ENCODE peak calls at places on chromosomes 12 and 14, in ten cellular contexts. One of them, this sample, is unnamed. For H3K9me3, the result is how much of the 10 kb centered on the place peaks cover.

GRCh38 chr14:71527807-71528206 is 404.4 kb upstream of the RGS6 start:
- DNase-seq in PC-9: no peak
- DNase-seq in PC-3: no peak
- DNase-seq in upper lobe of right lung: no peak
- DNase-seq in cardiac muscle cell: no peak
- DNase-seq in iPS DF 6.9: no peak
- DNase-seq in IMR-90: no peak
- DNase-seq in pancreas: no peak
- DNase-seq in left ventricle myocardium inferior: no peak
- DNase-seq in ascending aorta: no peak
- DNase-seq in this sample: no peak

GRCh38 chr12:46664771-46665287 is 161.0 kb downstream of the SLC38A4 start:
- DNase-seq in IMR-90: peak
- DNase-seq in PC-3: peak
- DNase-seq in upper lobe of right lung: no peak
- DNase-seq in pancreas: no peak
- DNase-seq in cardiac muscle cell: no peak
- DNase-seq in PC-9: peak
- DNase-seq in ascending aorta: no peak
- DNase-seq in left ventricle myocardium inferior: no peak
- DNase-seq in iPS DF 6.9: no peak
- DNase-seq in this sample: peak

GRCh38 chr14:55977346-55977745 is 140.9 kb upstream of the PELI2 start:
- DNase-seq in IMR-90: no peak
- DNase-seq in cardiac muscle cell: no peak
- DNase-seq in PC-9: no peak
- DNase-seq in pancreas: no peak
- DNase-seq in iPS DF 6.9: no peak
- DNase-seq in upper lobe of right lung: no peak
- DNase-seq in PC-3: no peak
- DNase-seq in ascending aorta: no peak
- DNase-seq in left ventricle myocardium inferior: no peak
- DNase-seq in this sample: no peak

GRCh38 chr12:48199784-48200198 is 3.3 kb downstream of the OR10AD1 start:
- DNase-seq in upper lobe of right lung: no peak
- DNase-seq in iPS DF 6.9: no peak
- DNase-seq in IMR-90: peak
- DNase-seq in cardiac muscle cell: no peak
- DNase-seq in pancreas: no peak
- DNase-seq in PC-9: peak
- DNase-seq in PC-3: peak
- DNase-seq in ascending aorta: no peak
- DNase-seq in left ventricle myocardium inferior: no peak
- DNase-seq in this sample: no peak

GRCh38 chr12:53430116-53430515 is 6.5 kb downstream of the AMHR2 start:
- DNase-seq in IMR-90: no peak
- DNase-seq in pancreas: no peak
- DNase-seq in ascending aorta: no peak
- DNase-seq in PC-3: no peak
- DNase-seq in cardiac muscle cell: no peak
- DNase-seq in upper lobe of right lung: no peak
- DNase-seq in PC-9: no peak
- DNase-seq in left ventricle myocardium inferior: no peak
- DNase-seq in iPS DF 6.9: no peak
- DNase-seq in this sample: no peak

GRCh38 chr12:31526158-31526546 is 64.8 kb downstream of the DENND5B start:
- DNase-seq in PC-3: peak
- DNase-seq in IMR-90: no peak
- DNase-seq in upper lobe of right lung: no peak
- DNase-seq in ascending aorta: no peak
- DNase-seq in iPS DF 6.9: no peak
- DNase-seq in pancreas: no peak
- DNase-seq in left ventricle myocardium inferior: no peak
- DNase-seq in PC-9: no peak
- DNase-seq in cardiac muscle cell: no peak
- DNase-seq in this sample: no peak

GRCh38 chr14:76922599-76922998 is 96.4 kb downstream of the LRRC74A start:
- DNase-seq in ascending aorta: no peak
- DNase-seq in PC-9: no peak
- DNase-seq in IMR-90: peak
- DNase-seq in upper lobe of right lung: no peak
- DNase-seq in cardiac muscle cell: no peak
- DNase-seq in left ventricle myocardium inferior: no peak
- DNase-seq in PC-3: no peak
- DNase-seq in iPS DF 6.9: no peak
- DNase-seq in pancreas: no peak
- DNase-seq in this sample: no peak

GRCh38 chr14:35687335-35687939 is 121.7 kb downstream of the RALGAPA1 start:
- DNase-seq in pancreas: no peak
- DNase-seq in ascending aorta: no peak
- DNase-seq in upper lobe of right lung: no peak
- DNase-seq in IMR-90: peak
- DNase-seq in iPS DF 6.9: peak
- DNase-seq in cardiac muscle cell: peak
- DNase-seq in left ventricle myocardium inferior: no peak
- DNase-seq in PC-9: no peak
- DNase-seq in PC-3: peak
- DNase-seq in this sample: peak

GRCh38 chr12:4265280-4265679 is 8.3 kb upstream of the CCND2 start:
- DNase-seq in PC-9: no peak
- DNase-seq in IMR-90: no peak
- DNase-seq in cardiac muscle cell: no peak
- DNase-seq in iPS DF 6.9: no peak
- DNase-seq in PC-3: no peak
- DNase-seq in pancreas: no peak
- DNase-seq in ascending aorta: no peak
- DNase-seq in left ventricle myocardium inferior: no peak
- DNase-seq in upper lobe of right lung: no peak
- DNase-seq in this sample: no peak

GRCh38 chr14:59159169-59159568 is 29.3 kb upstream of the DAAM1 start:
- DNase-seq in PC-9: no peak
- DNase-seq in pancreas: no peak
- DNase-seq in upper lobe of right lung: no peak
- DNase-seq in IMR-90: peak
- DNase-seq in ascending aorta: no peak
- DNase-seq in cardiac muscle cell: no peak
- DNase-seq in PC-3: no peak
- DNase-seq in left ventricle myocardium inferior: no peak
- DNase-seq in iPS DF 6.9: no peak
- DNase-seq in this sample: peak

GRCh38 chr14:64636208-64636979 is 67.8 kb upstream of the PLEKHG3 start:
- DNase-seq in cardiac muscle cell: peak
- DNase-seq in PC-9: no peak
- DNase-seq in pancreas: no peak
- DNase-seq in IMR-90: peak
- DNase-seq in iPS DF 6.9: peak
- DNase-seq in left ventricle myocardium inferior: peak
- DNase-seq in PC-3: peak
- DNase-seq in ascending aorta: peak
- DNase-seq in upper lobe of right lung: peak
- DNase-seq in this sample: peak

GRCh38 chr12:61272441-61272840 is 987.8 kb upstream of the USP15 start:
- DNase-seq in PC-9: no peak
- DNase-seq in pancreas: no peak
- DNase-seq in ascending aorta: no peak
- DNase-seq in left ventricle myocardium inferior: no peak
- DNase-seq in PC-3: peak
- DNase-seq in cardiac muscle cell: no peak
- DNase-seq in iPS DF 6.9: no peak
- DNase-seq in upper lobe of right lung: no peak
- DNase-seq in IMR-90: no peak
- DNase-seq in this sample: no peak

GRCh38 chr12:47964102-47964723 is 817 bp downstream of the TMEM106C start:
- DNase-seq in ascending aorta: peak
- DNase-seq in pancreas: no peak
- DNase-seq in iPS DF 6.9: no peak
- DNase-seq in left ventricle myocardium inferior: no peak
- DNase-seq in cardiac muscle cell: no peak
- DNase-seq in IMR-90: no peak
- DNase-seq in PC-9: no peak
- DNase-seq in PC-3: peak
- DNase-seq in upper lobe of right lung: no peak
- DNase-seq in this sample: no peak

GRCh38 chr14:95039259-95039992 is 117.9 kb downstream of the DICER1 start:
- DNase-seq in pancreas: peak
- DNase-seq in iPS DF 6.9: no peak
- DNase-seq in cardiac muscle cell: no peak
- DNase-seq in ascending aorta: no peak
- DNase-seq in IMR-90: no peak
- DNase-seq in upper lobe of right lung: peak
- DNase-seq in PC-9: no peak
- DNase-seq in PC-3: no peak
- DNase-seq in left ventricle myocardium inferior: no peak
- DNase-seq in this sample: no peak

GRCh38 chr14:95038521-95039250 is 118.6 kb downstream of the DICER1 start:
- DNase-seq in left ventricle myocardium inferior: no peak
- DNase-seq in ascending aorta: no peak
- DNase-seq in IMR-90: no peak
- DNase-seq in upper lobe of right lung: peak
- DNase-seq in pancreas: peak
- DNase-seq in PC-9: no peak
- DNase-seq in cardiac muscle cell: no peak
- DNase-seq in iPS DF 6.9: no peak
- DNase-seq in PC-3: no peak
- DNase-seq in this sample: no peak

GRCh38 chr14:95037273-95037672 is 120.1 kb downstream of the DICER1 start:
- DNase-seq in ascending aorta: peak
- DNase-seq in iPS DF 6.9: no peak
- DNase-seq in cardiac muscle cell: no peak
- DNase-seq in PC-3: no peak
- DNase-seq in PC-9: no peak
- DNase-seq in IMR-90: no peak
- DNase-seq in left ventricle myocardium inferior: no peak
- DNase-seq in pancreas: peak
- DNase-seq in upper lobe of right lung: peak
- DNase-seq in this sample: no peak

GRCh38 chr14:95034806-95035205 is 122.5 kb downstream of the DICER1 start:
- DNase-seq in PC-3: no peak
- DNase-seq in ascending aorta: no peak
- DNase-seq in cardiac muscle cell: no peak
- DNase-seq in IMR-90: no peak
- DNase-seq in pancreas: peak
- DNase-seq in upper lobe of right lung: peak
- DNase-seq in PC-9: no peak
- DNase-seq in left ventricle myocardium inferior: no peak
- DNase-seq in iPS DF 6.9: no peak
- DNase-seq in this sample: no peak

GRCh38 chr14:95033851-95034622 is 123.3 kb downstream of the DICER1 start:
- DNase-seq in upper lobe of right lung: peak
- DNase-seq in left ventricle myocardium inferior: no peak
- DNase-seq in iPS DF 6.9: no peak
- DNase-seq in PC-3: no peak
- DNase-seq in IMR-90: no peak
- DNase-seq in ascending aorta: no peak
- DNase-seq in pancreas: peak
- DNase-seq in cardiac muscle cell: no peak
- DNase-seq in PC-9: no peak
- DNase-seq in this sample: no peak
- H3K27ac ChIP-seq in upper lobe of right lung: no peak
- H3K27ac ChIP-seq in left ventricle myocardium inferior: no peak
- H3K27ac ChIP-seq in iPS DF 6.9: no peak
- H3K27ac ChIP-seq in PC-3: no peak
- H3K27ac ChIP-seq in IMR-90: no peak
- H3K27ac ChIP-seq in ascending aorta: no peak
- H3K27ac ChIP-seq in pancreas: no peak
- H3K27ac ChIP-seq in cardiac muscle cell: no peak
- H3K27ac ChIP-seq in PC-9: no peak
- H3K27ac ChIP-seq in this sample: no peak

GRCh38 chr14:26703967-26704366 is 106.1 kb upstream of the NOVA1 start:
- DNase-seq in upper lobe of right lung: no peak
- DNase-seq in pancreas: no peak
- DNase-seq in ascending aorta: no peak
- DNase-seq in iPS DF 6.9: no peak
- DNase-seq in IMR-90: no peak
- DNase-seq in cardiac muscle cell: no peak
- DNase-seq in PC-9: no peak
- DNase-seq in left ventricle myocardium inferior: no peak
- DNase-seq in PC-3: no peak
- DNase-seq in this sample: no peak
- H3K9me3 ChIP-seq in upper lobe of right lung: under half
- H3K9me3 ChIP-seq in pancreas: under half
- H3K9me3 ChIP-seq in ascending aorta: under half
- H3K9me3 ChIP-seq in iPS DF 6.9: under half
- H3K9me3 ChIP-seq in IMR-90: under half
- H3K9me3 ChIP-seq in cardiac muscle cell: under half
- H3K9me3 ChIP-seq in PC-9: under half
- H3K9me3 ChIP-seq in left ventricle myocardium inferior: under half
- H3K9me3 ChIP-seq in PC-3: under half
- H3K9me3 ChIP-seq in this sample: under half

GRCh38 chr12:49973361-49973830 is 649 bp downstream of the AQP6 start:
- DNase-seq in upper lobe of right lung: peak
- DNase-seq in pancreas: no peak
- DNase-seq in cardiac muscle cell: no peak
- DNase-seq in PC-9: no peak
- DNase-seq in IMR-90: no peak
- DNase-seq in ascending aorta: no peak
- DNase-seq in left ventricle myocardium inferior: no peak
- DNase-seq in iPS DF 6.9: no peak
- DNase-seq in PC-3: no peak
- DNase-seq in this sample: no peak

GRCh38 chr12:49974677-49975369 is 2.1 kb downstream of the AQP6 start:
- DNase-seq in left ventricle myocardium inferior: no peak
- DNase-seq in IMR-90: no peak
- DNase-seq in ascending aorta: no peak
- DNase-seq in cardiac muscle cell: no peak
- DNase-seq in pancreas: no peak
- DNase-seq in PC-9: no peak
- DNase-seq in PC-3: no peak
- DNase-seq in iPS DF 6.9: no peak
- DNase-seq in upper lobe of right lung: peak
- DNase-seq in this sample: no peak

GRCh38 chr12:49975370-49975761 is 2.6 kb downstream of the AQP6 start:
- DNase-seq in IMR-90: no peak
- DNase-seq in pancreas: no peak
- DNase-seq in PC-3: no peak
- DNase-seq in cardiac muscle cell: peak
- DNase-seq in iPS DF 6.9: no peak
- DNase-seq in upper lobe of right lung: peak
- DNase-seq in ascending aorta: no peak
- DNase-seq in PC-9: no peak
- DNase-seq in left ventricle myocardium inferior: no peak
- DNase-seq in this sample: no peak

GRCh38 chr12:49972641-49973360 is at the start of gene AQP6:
- DNase-seq in cardiac muscle cell: no peak
- DNase-seq in PC-3: no peak
- DNase-seq in PC-9: no peak
- DNase-seq in upper lobe of right lung: peak
- DNase-seq in pancreas: no peak
- DNase-seq in left ventricle myocardium inferior: no peak
- DNase-seq in IMR-90: no peak
- DNase-seq in iPS DF 6.9: no peak
- DNase-seq in ascending aorta: no peak
- DNase-seq in this sample: no peak

GRCh38 chr12:49974231-49974675 is 1.5 kb downstream of the AQP6 start:
- DNase-seq in PC-9: no peak
- DNase-seq in cardiac muscle cell: peak
- DNase-seq in PC-3: peak
- DNase-seq in IMR-90: peak
- DNase-seq in iPS DF 6.9: no peak
- DNase-seq in left ventricle myocardium inferior: peak
- DNase-seq in upper lobe of right lung: peak
- DNase-seq in ascending aorta: peak
- DNase-seq in pancreas: peak
- DNase-seq in this sample: peak
- H3K27ac ChIP-seq in PC-9: no peak
- H3K27ac ChIP-seq in cardiac muscle cell: no peak
- H3K27ac ChIP-seq in PC-3: no peak
- H3K27ac ChIP-seq in IMR-90: no peak
- H3K27ac ChIP-seq in iPS DF 6.9: no peak
- H3K27ac ChIP-seq in left ventricle myocardium inferior: no peak
- H3K27ac ChIP-seq in upper lobe of right lung: no peak
- H3K27ac ChIP-seq in ascending aorta: peak
- H3K27ac ChIP-seq in pancreas: no peak
- H3K27ac ChIP-seq in this sample: no peak

GRCh38 chr12:21328578-21328977 is 6.1 kb downstream of the SLCO1A2 start:
- DNase-seq in IMR-90: no peak
- DNase-seq in iPS DF 6.9: no peak
- DNase-seq in ascending aorta: no peak
- DNase-seq in upper lobe of right lung: no peak
- DNase-seq in PC-9: no peak
- DNase-seq in cardiac muscle cell: no peak
- DNase-seq in PC-3: no peak
- DNase-seq in pancreas: no peak
- DNase-seq in left ventricle myocardium inferior: no peak
- DNase-seq in this sample: no peak
- H3K9me3 ChIP-seq in IMR-90: under half
- H3K9me3 ChIP-seq in iPS DF 6.9: under half
- H3K9me3 ChIP-seq in ascending aorta: under half
- H3K9me3 ChIP-seq in upper lobe of right lung: under half
- H3K9me3 ChIP-seq in PC-9: under half
- H3K9me3 ChIP-seq in cardiac muscle cell: under half
- H3K9me3 ChIP-seq in PC-3: under half
- H3K9me3 ChIP-seq in pancreas: under half
- H3K9me3 ChIP-seq in left ventricle myocardium inferior: half or more
- H3K9me3 ChIP-seq in this sample: under half